ENCODE peak calls at places on chromosomes 2 and 18, in four cellular contexts. S, E, V and D are unnamed samples.

GRCh38 chr18:34039194-34039593 is 185.5 kb downstream of the NOL4 start:
- DNase-seq in V (no peak), S (no peak), E (no peak), D (no peak)

GRCh38 chr2:157152362-157152761 is 105.1 kb upstream of the GALNT5 start:
- DNase-seq in V (no peak), E (no peak), S (no peak), D (no peak)

GRCh38 chr2:232615339-232615738 is 18.1 kb upstream of the EFHD1 start:
- DNase-seq in V (no peak), E (no peak), S (no peak), D (no peak)

GRCh38 chr2:171404258-171404657 is 29.5 kb downstream of the METTL8 start:
- DNase-seq in V (peak), S (no peak), E (no peak), D (peak)

GRCh38 chr2:215401896-215402379 is 33.9 kb downstream of the FN1 start:
- DNase-seq in S (no peak), V (peak), E (no peak), D (peak)

GRCh38 chr2:109531221-109531620 is 82.5 kb downstream of the SEPTIN10 start:
- DNase-seq in E (no peak), V (no peak), S (no peak), D (no peak)

GRCh38 chr2:35522434-35522833 is 833.1 kb upstream of the CRIM1 start:
- DNase-seq in S (no peak), V (no peak), E (no peak), D (no peak)

GRCh38 chr2:190210471-190210870 is 109.2 kb downstream of the HIBCH start:
- DNase-seq in E (no peak), S (no peak), V (no peak), D (no peak)

GRCh38 chr2:121386707-121387106 is 101.7 kb upstream of the TFCP2L1 start:
- DNase-seq in E (no peak), S (no peak), V (peak), D (peak)

GRCh38 chr18:66280470-66280869 is 323.4 kb downstream of the CDH19 start:
- DNase-seq in V (no peak), S (no peak), E (no peak), D (no peak)

GRCh38 chr2:137220438-137220998 is 455.2 kb downstream of the THSD7B start:
- DNase-seq in S (no peak), V (peak), E (no peak), D (no peak)

GRCh38 chr2:148802448-148803220 is 72.4 kb upstream of the KIF5C start:
- DNase-seq in V (no peak), E (no peak), S (no peak), D (no peak)

GRCh38 chr2:142989276-142990204 is 112.1 kb downstream of the KYNU start:
- DNase-seq in S (no peak), V (peak), E (no peak), D (peak)

GRCh38 chr2:240329778-240330177 is 105.7 kb upstream of the GPC1 start:
- DNase-seq in V (no peak), E (no peak), S (no peak), D (no peak)

GRCh38 chr2:108409768-108410167 is 32.0 kb downstream of the SULT1C4 start:
- DNase-seq in S (no peak), E (no peak), V (peak), D (peak)

GRCh38 chr2:36568533-36569246 is 29.3 kb downstream of the FEZ2 start:
- DNase-seq in S (no peak), V (peak), E (no peak), D (peak)

GRCh38 chr2:73128841-73129535 is 16.2 kb upstream of the RAB11FIP5 start:
- DNase-seq in E (no peak), S (no peak), V (no peak), D (no peak)

GRCh38 chr18:23300211-23300887 is 152.7 kb upstream of the RIOK3 start:
- DNase-seq in E (no peak), S (no peak), V (no peak), D (no peak)

GRCh38 chr18:45221363-45221762 is 393.9 kb upstream of the SLC14A2 start:
- DNase-seq in V (peak), S (no peak), E (no peak), D (peak)